ENCODE peak calls at places on chromosomes 16 and 17, in seven cellular contexts. B is esophagus squamous epithelium, E is stomach, L is RWPE2, Z is A549, V is lung, A is transverse colon. G is an unnamed sample.

GRCh38 chr17:2062571-2063183 is 7.8 kb downstream of the HIC1 start:
- DNase-seq in B (no peak), E (no peak), L (no peak), Z (no peak), V (no peak), A (no peak), G (no peak)

GRCh38 chr17:78226055-78226751 is 5.2 kb upstream of the TMEM235 start:
- DNase-seq in B (no peak), E (no peak), L (no peak), Z (no peak), V (no peak), A (no peak), G (no peak)

GRCh38 chr16:19505600-19506303 is 16.1 kb downstream of the GDE1 start:
- DNase-seq in B (no peak), E (no peak), L (no peak), Z (no peak), V (no peak), A (no peak), G (no peak)

GRCh38 chr16:87129771-87130170 is 187.4 kb downstream of the C16orf95 start:
- DNase-seq in B (no peak), E (no peak), L (no peak), Z (no peak), V (no peak), A (no peak), G (no peak)

GRCh38 chr17:1473170-1473569 is 17.1 kb upstream of the CRK start:
- DNase-seq in B (no peak), E (no peak), L (no peak), Z (no peak), V (no peak), A (no peak), G (no peak)

GRCh38 chr17:1193300-1193699 is 13.5 kb upstream of the ABR start:
- DNase-seq in B (no peak), E (no peak), L (no peak), Z (no peak), V (no peak), A (no peak), G (no peak)

GRCh38 chr17:64020068-64020766 is at the start of gene ICAM2:
- DNase-seq in B (peak; percentile 38), E (peak; percentile 68), L (peak; percentile 34), Z (no peak), V (no peak), A (peak; percentile 83), G (peak; percentile 96)

GRCh38 chr17:40303009-40303657 is 5.8 kb upstream of the RARA start:
- DNase-seq in B (no peak), E (peak; percentile 54), L (no peak), Z (peak; percentile 78), V (peak; percentile 57), A (peak; percentile 62), G (no peak)

GRCh38 chr16:73890524-73891500 is 405.8 kb upstream of the PSMD7 start:
- DNase-seq in B (no peak), E (no peak), L (no peak), Z (no peak), V (no peak), A (peak; percentile 8), G (no peak)

GRCh38 chr16:55035037-55035436 is 104.4 kb downstream of the IRX5 start:
- DNase-seq in B (no peak), E (peak; percentile 32), L (no peak), Z (peak; percentile 39), V (peak; percentile 36), A (no peak), G (peak; percentile 45)

GRCh38 chr16:3214904-3215600 is 19.9 kb downstream of the ZNF200 start:
- DNase-seq in B (no peak), E (no peak), L (no peak), Z (no peak), V (no peak), A (no peak), G (peak; percentile 50)

GRCh38 chr17:29619251-29619650 is 3.5 kb downstream of the CORO6 start:
- DNase-seq in B (no peak), E (no peak), L (no peak), Z (no peak), V (no peak), A (no peak), G (no peak)

GRCh38 chr17:66837883-66838665 is 3.2 kb downstream of the CACNG5 start:
- DNase-seq in B (no peak), E (no peak), L (no peak), Z (no peak), V (no peak), A (no peak), G (no peak)

GRCh38 chr16:30567160-30567990 is 4.1 kb downstream of the ZNF688 start:
- DNase-seq in B (no peak), E (no peak), L (no peak), Z (no peak), V (no peak), A (no peak), G (no peak)

GRCh38 chr17:27256225-27257030 is 37.5 kb upstream of the WSB1 start:
- DNase-seq in B (no peak), E (no peak), L (no peak), Z (no peak), V (peak; percentile 59), A (no peak), G (no peak)

GRCh38 chr17:32142038-32142856 is at the start of gene RHOT1:
- DNase-seq in B (no peak), E (peak; percentile 76), L (peak; percentile 76), Z (peak; percentile 87), V (peak; percentile 69), A (peak; percentile 76), G (peak; percentile 77)

GRCh38 chr17:8981443-8981842 is 15.9 kb upstream of the PIK3R5 start:
- DNase-seq in B (no peak), E (no peak), L (no peak), Z (no peak), V (no peak), A (no peak), G (no peak)

GRCh38 chr16:81774348-81774747 is 4.7 kb upstream of the PLCG2 start:
- DNase-seq in B (no peak), E (no peak), L (no peak), Z (no peak), V (no peak), A (no peak), G (peak; percentile 63)

GRCh38 chr17:19021622-19022083 is 17.1 kb upstream of the FAM83G start:
- DNase-seq in B (no peak), E (no peak), L (no peak), Z (no peak), V (no peak), A (no peak), G (no peak)

DNA sequence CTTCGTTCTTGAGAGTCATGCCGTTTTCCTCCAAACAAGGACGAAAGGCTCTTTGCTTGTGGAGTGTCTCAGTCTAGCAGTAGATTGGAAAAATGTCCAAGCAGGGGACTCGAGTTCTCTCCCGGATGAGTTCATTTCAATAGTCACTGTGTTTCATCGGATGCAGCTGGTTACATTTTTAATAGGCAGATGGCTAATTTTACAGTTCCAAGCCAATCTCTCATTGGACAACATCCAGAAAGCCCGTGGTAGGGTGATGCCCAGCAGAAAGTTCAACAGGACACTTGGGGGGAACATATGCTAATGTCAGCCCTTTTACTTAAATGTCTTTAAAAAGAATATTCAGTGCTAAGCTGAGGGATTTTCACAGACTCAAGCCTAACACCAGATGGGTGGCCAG is 289.0 kb upstream of the SALL1 start:
- DNase-seq in B (no peak), E (no peak), L (no peak), Z (no peak), V (no peak), A (no peak), G (no peak)
- H3K27ac ChIP-seq in B (no peak overlapping the region), E (no peak overlapping the region), L (no peak overlapping the region), Z (no peak overlapping the region), V (no peak overlapping the region), A (no peak overlapping the region), G (no peak overlapping the region)

DNA sequence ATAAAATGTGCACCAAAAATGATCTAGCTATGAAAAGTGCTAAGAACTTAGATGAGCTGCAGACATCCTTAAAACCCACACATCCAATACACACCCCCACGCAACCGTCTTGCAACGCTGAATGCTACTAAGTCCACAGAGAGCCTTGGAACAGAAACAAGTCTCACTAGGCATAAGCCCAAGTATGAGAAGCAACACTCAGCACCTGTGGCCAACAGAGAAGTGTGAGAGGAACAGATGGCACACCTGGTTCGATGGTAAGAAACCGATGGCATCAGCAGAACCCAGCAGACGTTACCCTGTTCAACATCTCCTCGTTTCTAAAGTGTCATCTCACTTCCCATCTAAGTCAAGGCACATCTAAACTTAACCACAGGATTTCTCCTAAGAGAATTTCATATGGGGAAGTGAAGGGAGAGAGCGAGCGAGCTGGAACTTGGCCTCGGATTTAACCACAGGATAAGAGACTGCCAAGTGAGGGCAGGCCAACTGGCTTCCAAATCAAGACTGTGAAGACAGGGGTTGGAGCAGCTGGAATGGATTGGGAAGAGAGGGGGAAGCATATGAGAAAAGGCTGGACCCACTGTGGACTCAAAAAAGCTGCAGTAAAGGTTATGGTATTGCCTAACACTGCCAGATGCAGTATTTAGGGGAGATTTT is 41.0 kb downstream of the NXPH3 start:
- DNase-seq in B (no peak), E (peak; percentile 52), L (no peak), Z (no peak), V (peak; percentile 39), A (peak; percentile 38), G (no peak)
- H3K4me3 ChIP-seq in B (no peak overlapping the region), E (no peak overlapping the region), L (no peak overlapping the region), Z (no peak overlapping the region), V (no peak overlapping the region), A (no peak overlapping the region), G (no peak overlapping the region)

GRCh38 chr16:9090101-9090959 is 1.1 kb upstream of the HAPSTR1 start:
- DNase-seq in B (no peak), E (peak; percentile 27), L (no peak), Z (no peak), V (peak; percentile 38), A (peak; percentile 40), G (peak; percentile 64)
- TF ChIP-seq CTCF in B (no peak), E (no peak), L (no peak), Z (no peak), V (no peak), A (no peak), G (no peak)

GRCh38 chr17:73290399-73291259 is 21.2 kb downstream of the CDC42EP4 start:
- DNase-seq in B (no peak), E (no peak), L (peak; percentile 47), Z (no peak), V (no peak), A (no peak), G (no peak)
- H3K27ac ChIP-seq in B (peak overlapping the region; percentile 87), E (peak overlapping the region; percentile 90), L (peak overlapping the region; percentile 89), Z (peak overlapping the region; percentile 91), V (peak overlapping the region; percentile 95), A (peak overlapping the region; percentile 83), G (peak overlapping the region; percentile 87)

G was measured in Peyer's patch.